ENCODE peak calls at places on chromosome 4, in seven cellular contexts. B is foreskin fibroblast, M is cardiac fibroblast, L is fibroblast of the aortic adventitia, Q is brain microvascular endothelial cell, R is AG04449, J is cardiac muscle cell. H is an unnamed sample.

GRCh38 chr4:71732706-71733105 is 51.2 kb downstream of the GC start:
- DNase-seq in B (peak; percentile 3), M (peak; percentile 60), L (peak; percentile 54), Q (peak; percentile 1), R (peak; percentile 10), J (peak; percentile 60), H (peak; percentile 35)

GRCh38 chr4:168511780-168512467 is 15.1 kb downstream of the PALLD start:
- DNase-seq in B (no peak), M (no peak), L (no peak), Q (no peak), R (no peak), J (no peak), H (no peak)

GRCh38 chr4:170022211-170022610 is 4.0 kb downstream of the MFAP3L start:
- DNase-seq in B (no peak), M (no peak), L (no peak), Q (no peak), R (no peak), J (no peak), H (no peak)

GRCh38 chr4:21543514-21543913 is 405.1 kb downstream of the KCNIP4 start:
- DNase-seq in B (no peak), M (no peak), L (no peak), Q (no peak), R (no peak), J (no peak), H (no peak)

GRCh38 chr4:20299515-20299914 is 47.8 kb downstream of the SLIT2 start:
- DNase-seq in B (peak; percentile 51), M (peak; percentile 84), L (peak; percentile 87), Q (peak; percentile 45), R (no peak), J (no peak), H (peak; percentile 68)

GRCh38 chr4:3442959-3443749 is 1.4 kb downstream of the HGFAC start:
- DNase-seq in B (peak; percentile 61), M (peak; percentile 31), L (peak; percentile 19), Q (no peak), R (no peak), J (peak; percentile 58), H (peak; percentile 11)

GRCh38 chr4:78612398-78613005 is 60.9 kb downstream of the ANXA3 start:
- DNase-seq in B (peak; percentile 77), M (peak; percentile 75), L (peak; percentile 80), Q (peak; percentile 46), R (no peak), J (peak; percentile 35), H (peak; percentile 69)

GRCh38 chr4:36734296-36734695 is 452.9 kb downstream of the DTHD1 start:
- DNase-seq in B (no peak), M (no peak), L (no peak), Q (no peak), R (no peak), J (no peak), H (no peak)

GRCh38 chr4:74433541-74434172 is 11.3 kb upstream of the AREG start:
- DNase-seq in B (no peak), M (no peak), L (no peak), Q (no peak), R (no peak), J (no peak), H (peak; percentile 37)

GRCh38 chr4:86872135-86872534 is 20.1 kb downstream of the C4orf36 start:
- DNase-seq in B (no peak), M (no peak), L (no peak), Q (no peak), R (no peak), J (no peak), H (no peak)

GRCh38 chr4:133148690-133149363 is at the start of gene PCDH10:
- DNase-seq in B (peak; percentile 93), M (peak; percentile 90), L (peak; percentile 88), Q (peak; percentile 96), R (peak; percentile 34), J (peak; percentile 96), H (peak; percentile 78)

GRCh38 chr4:180513076-180513475 is 1730.1 kb upstream of the TENM3 start:
- DNase-seq in B (no peak), M (no peak), L (no peak), Q (no peak), R (no peak), J (no peak), H (no peak)

GRCh38 chr4:14920759-14921313 is 81.4 kb upstream of the CPEB2 start:
- DNase-seq in B (no peak), M (no peak), L (no peak), Q (no peak), R (no peak), J (no peak), H (no peak)

GRCh38 chr4:2694691-2695090 is 61.4 kb downstream of the TNIP2 start:
- DNase-seq in B (no peak), M (peak; percentile 23), L (no peak), Q (peak; percentile 93), R (no peak), J (no peak), H (peak; percentile 41)

GRCh38 chr4:48343531-48343930 is 2.2 kb downstream of the SLAIN2 start:
- DNase-seq in B (no peak), M (peak; percentile 48), L (peak; percentile 39), Q (no peak), R (no peak), J (peak; percentile 12), H (peak; percentile 38)
- H3K4me3 ChIP-seq in B (peak overlapping the region; percentile 92), M (no peak overlapping the region), L (peak overlapping the region; percentile 80), Q (peak overlapping the region; percentile 93), R (peak overlapping the region; percentile 80), J (peak overlapping the region; percentile 94), H (peak overlapping the region; percentile 82)

DNA sequence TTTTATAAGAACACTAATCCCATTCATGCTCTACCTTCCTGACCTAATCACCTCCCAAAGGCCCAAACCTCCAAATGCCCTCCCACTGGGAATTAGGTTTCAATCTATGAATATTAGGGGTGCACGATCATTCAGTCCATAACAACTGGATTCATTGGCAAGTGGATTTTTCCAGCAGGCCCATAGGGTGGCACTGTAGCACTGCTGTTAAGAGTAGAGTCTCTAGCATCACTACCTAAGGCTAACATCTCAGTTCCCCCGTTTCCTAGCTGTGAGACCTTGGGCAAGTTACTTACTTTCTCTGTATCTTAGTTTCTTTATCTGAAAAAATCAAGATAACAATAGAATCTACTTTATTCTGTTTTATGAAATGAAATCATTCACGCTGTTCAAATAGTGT is 315.8 kb downstream of the STIM2 start:
- DNase-seq in B (peak; percentile 82), M (peak; percentile 2), L (peak; percentile 84), Q (no peak), R (no peak), J (peak; percentile 42), H (peak; percentile 74)
- TF ChIP-seq CTCF in B (peak; percentile 56), M (no peak), L (peak; percentile 71), Q (no peak), R (no peak), J (peak; percentile 6), H (peak; percentile 80)

GRCh38 chr4:81454953-81455352 is 16.8 kb downstream of the RASGEF1B start:
- DNase-seq in B (no peak), M (no peak), L (no peak), Q (no peak), R (no peak), J (no peak), H (no peak)
- H3K4me3 ChIP-seq in B (no peak overlapping the region), M (no peak overlapping the region), L (no peak overlapping the region), Q (no peak overlapping the region), R (no peak overlapping the region), J (no peak overlapping the region), H (no peak overlapping the region)

GRCh38 chr4:144575181-144575580 is 70.8 kb upstream of the HHIP start:
- DNase-seq in B (peak; percentile 58), M (peak; percentile 80), L (peak; percentile 36), Q (no peak), R (no peak), J (peak; percentile 36), H (peak; percentile 44)
- TF ChIP-seq CTCF in B (no peak), M (peak; percentile 38), L (peak; percentile 19), Q (peak; percentile 46), R (no peak), J (no peak), H (peak; percentile 9)

H was measured in fibroblast of mammary gland.